ENCODE peak calls at places on chromosomes 6 and 20, in ten cellular contexts. One of them, this sample, is unnamed. For H3K9me3, the result is how much of the 10 kb centered on the place peaks cover.

GRCh38 chr6:129844118-129844891 is 16.8 kb downstream of the TMEM244 start:
- DNase-seq in effector memory CD4-positive, alpha-beta T cell: no peak
- DNase-seq in endodermal cell: peak
- DNase-seq in neuronal stem cell: peak
- DNase-seq in mesenchymal stem cell: peak
- DNase-seq in AG04450: no peak
- DNase-seq in pancreas: no peak
- DNase-seq in adrenal gland: no peak
- DNase-seq in astrocyte: peak
- DNase-seq in lower lobe of right lung: no peak
- DNase-seq in this sample: peak

GRCh38 chr6:25637946-25638345 is 14.1 kb upstream of the SCGN start:
- DNase-seq in effector memory CD4-positive, alpha-beta T cell: no peak
- DNase-seq in endodermal cell: peak
- DNase-seq in neuronal stem cell: no peak
- DNase-seq in mesenchymal stem cell: no peak
- DNase-seq in AG04450: no peak
- DNase-seq in pancreas: peak
- DNase-seq in adrenal gland: no peak
- DNase-seq in astrocyte: no peak
- DNase-seq in lower lobe of right lung: no peak
- DNase-seq in this sample: no peak

GRCh38 chr6:109073344-109074235 is 21.1 kb downstream of the SESN1 start:
- DNase-seq in effector memory CD4-positive, alpha-beta T cell: peak
- DNase-seq in endodermal cell: peak
- DNase-seq in neuronal stem cell: peak
- DNase-seq in mesenchymal stem cell: peak
- DNase-seq in AG04450: peak
- DNase-seq in pancreas: peak
- DNase-seq in adrenal gland: no peak
- DNase-seq in astrocyte: peak
- DNase-seq in lower lobe of right lung: no peak
- DNase-seq in this sample: peak

GRCh38 chr6:15499125-15499524 is 163.7 kb downstream of the DTNBP1 start:
- DNase-seq in effector memory CD4-positive, alpha-beta T cell: no peak
- DNase-seq in endodermal cell: no peak
- DNase-seq in neuronal stem cell: no peak
- DNase-seq in mesenchymal stem cell: no peak
- DNase-seq in AG04450: no peak
- DNase-seq in pancreas: no peak
- DNase-seq in adrenal gland: peak
- DNase-seq in astrocyte: no peak
- DNase-seq in lower lobe of right lung: no peak
- DNase-seq in this sample: no peak

GRCh38 chr6:40799296-40800020 is 212.3 kb upstream of the LRFN2 start:
- DNase-seq in effector memory CD4-positive, alpha-beta T cell: no peak
- DNase-seq in endodermal cell: no peak
- DNase-seq in neuronal stem cell: no peak
- DNase-seq in mesenchymal stem cell: no peak
- DNase-seq in AG04450: no peak
- DNase-seq in pancreas: no peak
- DNase-seq in adrenal gland: no peak
- DNase-seq in astrocyte: no peak
- DNase-seq in lower lobe of right lung: no peak
- DNase-seq in this sample: no peak

GRCh38 chr20:10131612-10132345 is 86.9 kb upstream of the SNAP25 start:
- DNase-seq in effector memory CD4-positive, alpha-beta T cell: no peak
- DNase-seq in endodermal cell: peak
- DNase-seq in neuronal stem cell: no peak
- DNase-seq in mesenchymal stem cell: no peak
- DNase-seq in AG04450: peak
- DNase-seq in pancreas: peak
- DNase-seq in adrenal gland: peak
- DNase-seq in astrocyte: peak
- DNase-seq in lower lobe of right lung: no peak
- DNase-seq in this sample: no peak

GRCh38 chr20:36092424-36093024 is 62.0 kb upstream of the EPB41L1 start:
- DNase-seq in effector memory CD4-positive, alpha-beta T cell: no peak
- DNase-seq in endodermal cell: peak
- DNase-seq in neuronal stem cell: peak
- DNase-seq in mesenchymal stem cell: peak
- DNase-seq in AG04450: no peak
- DNase-seq in pancreas: peak
- DNase-seq in adrenal gland: no peak
- DNase-seq in astrocyte: no peak
- DNase-seq in lower lobe of right lung: no peak
- DNase-seq in this sample: peak

GRCh38 chr20:23049933-23050838 is 714 bp upstream of the THBD start:
- DNase-seq in effector memory CD4-positive, alpha-beta T cell: no peak
- DNase-seq in endodermal cell: peak
- DNase-seq in neuronal stem cell: peak
- DNase-seq in mesenchymal stem cell: no peak
- DNase-seq in AG04450: no peak
- DNase-seq in pancreas: no peak
- DNase-seq in adrenal gland: peak
- DNase-seq in astrocyte: peak
- DNase-seq in lower lobe of right lung: peak
- DNase-seq in this sample: no peak

DNA sequence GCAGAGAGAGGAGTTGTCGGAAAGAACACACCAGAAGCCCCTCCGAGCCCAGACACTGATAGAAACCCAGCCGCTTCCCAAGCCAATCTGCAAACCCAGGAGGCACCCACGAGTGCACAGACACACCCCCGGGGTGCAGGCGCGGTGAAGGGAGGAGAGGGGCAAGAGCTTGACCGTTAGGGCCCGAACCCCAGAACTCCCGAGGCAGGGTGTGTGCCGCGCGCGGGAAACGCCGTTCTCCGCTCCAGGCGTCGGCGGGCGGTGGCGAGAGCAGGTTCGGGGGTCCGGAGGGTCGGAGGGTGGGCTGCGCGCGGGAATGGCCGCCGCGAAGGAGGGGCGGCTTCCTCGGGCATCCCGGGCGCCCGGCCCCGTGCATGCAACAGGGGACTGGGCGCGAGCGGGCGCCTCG is 549 bp downstream of the ELOVL2 start:
- DNase-seq in effector memory CD4-positive, alpha-beta T cell: no peak
- DNase-seq in endodermal cell: peak
- DNase-seq in neuronal stem cell: peak
- DNase-seq in mesenchymal stem cell: no peak
- DNase-seq in AG04450: no peak
- DNase-seq in pancreas: no peak
- DNase-seq in adrenal gland: no peak
- DNase-seq in astrocyte: no peak
- DNase-seq in lower lobe of right lung: no peak
- DNase-seq in this sample: no peak
- H3K4me3 ChIP-seq in effector memory CD4-positive, alpha-beta T cell: peak
- H3K4me3 ChIP-seq in endodermal cell: peak
- H3K4me3 ChIP-seq in neuronal stem cell: peak
- H3K4me3 ChIP-seq in mesenchymal stem cell: peak
- H3K4me3 ChIP-seq in AG04450: peak
- H3K4me3 ChIP-seq in pancreas: peak
- H3K4me3 ChIP-seq in adrenal gland: no peak
- H3K4me3 ChIP-seq in astrocyte: peak
- H3K4me3 ChIP-seq in lower lobe of right lung: peak
- H3K4me3 ChIP-seq in this sample: peak

GRCh38 chr20:33815671-33816070 is 4.5 kb downstream of the CHMP4B start:
- DNase-seq in effector memory CD4-positive, alpha-beta T cell: no peak
- DNase-seq in endodermal cell: no peak
- DNase-seq in neuronal stem cell: no peak
- DNase-seq in mesenchymal stem cell: no peak
- DNase-seq in AG04450: no peak
- DNase-seq in pancreas: no peak
- DNase-seq in adrenal gland: no peak
- DNase-seq in astrocyte: no peak
- DNase-seq in lower lobe of right lung: no peak
- DNase-seq in this sample: no peak
- H3K27ac ChIP-seq in effector memory CD4-positive, alpha-beta T cell: no peak
- H3K27ac ChIP-seq in endodermal cell: no peak
- H3K27ac ChIP-seq in neuronal stem cell: no peak
- H3K27ac ChIP-seq in mesenchymal stem cell: no peak
- H3K27ac ChIP-seq in AG04450: no peak
- H3K27ac ChIP-seq in pancreas: no peak
- H3K27ac ChIP-seq in adrenal gland: no peak
- H3K27ac ChIP-seq in astrocyte: no peak
- H3K27ac ChIP-seq in lower lobe of right lung: no peak
- H3K27ac ChIP-seq in this sample: no peak

GRCh38 chr6:144066255-144066654 is 29.1 kb downstream of the SF3B5 start:
- DNase-seq in effector memory CD4-positive, alpha-beta T cell: no peak
- DNase-seq in endodermal cell: no peak
- DNase-seq in neuronal stem cell: no peak
- DNase-seq in mesenchymal stem cell: no peak
- DNase-seq in AG04450: no peak
- DNase-seq in pancreas: no peak
- DNase-seq in adrenal gland: no peak
- DNase-seq in astrocyte: no peak
- DNase-seq in lower lobe of right lung: no peak
- DNase-seq in this sample: no peak
- H3K9me3 ChIP-seq in effector memory CD4-positive, alpha-beta T cell: under half
- H3K9me3 ChIP-seq in endodermal cell: under half
- H3K9me3 ChIP-seq in neuronal stem cell: under half
- H3K9me3 ChIP-seq in mesenchymal stem cell: under half
- H3K9me3 ChIP-seq in AG04450: under half
- H3K9me3 ChIP-seq in pancreas: under half
- H3K9me3 ChIP-seq in adrenal gland: under half
- H3K9me3 ChIP-seq in astrocyte: under half
- H3K9me3 ChIP-seq in lower lobe of right lung: under half
- H3K9me3 ChIP-seq in this sample: under half

GRCh38 chr20:62740286-62741141 is 31.9 kb downstream of the NTSR1 start:
- DNase-seq in effector memory CD4-positive, alpha-beta T cell: peak
- DNase-seq in endodermal cell: no peak
- DNase-seq in neuronal stem cell: no peak
- DNase-seq in mesenchymal stem cell: peak
- DNase-seq in AG04450: peak
- DNase-seq in pancreas: no peak
- DNase-seq in adrenal gland: no peak
- DNase-seq in astrocyte: peak
- DNase-seq in lower lobe of right lung: peak
- DNase-seq in this sample: peak
- H3K4me3 ChIP-seq in effector memory CD4-positive, alpha-beta T cell: peak
- H3K4me3 ChIP-seq in endodermal cell: no peak
- H3K4me3 ChIP-seq in neuronal stem cell: no peak
- H3K4me3 ChIP-seq in mesenchymal stem cell: no peak
- H3K4me3 ChIP-seq in AG04450: peak
- H3K4me3 ChIP-seq in pancreas: no peak
- H3K4me3 ChIP-seq in adrenal gland: no peak
- H3K4me3 ChIP-seq in astrocyte: peak
- H3K4me3 ChIP-seq in lower lobe of right lung: peak
- H3K4me3 ChIP-seq in this sample: no peak

GRCh38 chr6:170404697-170405096 is 98.1 kb downstream of the FAM120B start:
- DNase-seq in effector memory CD4-positive, alpha-beta T cell: no peak
- DNase-seq in endodermal cell: peak
- DNase-seq in neuronal stem cell: no peak
- DNase-seq in mesenchymal stem cell: no peak
- DNase-seq in AG04450: no peak
- DNase-seq in pancreas: no peak
- DNase-seq in adrenal gland: no peak
- DNase-seq in astrocyte: no peak
- DNase-seq in lower lobe of right lung: no peak
- DNase-seq in this sample: no peak
- H3K27ac ChIP-seq in effector memory CD4-positive, alpha-beta T cell: no peak
- H3K27ac ChIP-seq in endodermal cell: no peak
- H3K27ac ChIP-seq in neuronal stem cell: no peak
- H3K27ac ChIP-seq in mesenchymal stem cell: peak
- H3K27ac ChIP-seq in AG04450: peak
- H3K27ac ChIP-seq in pancreas: no peak
- H3K27ac ChIP-seq in adrenal gland: no peak
- H3K27ac ChIP-seq in astrocyte: peak
- H3K27ac ChIP-seq in lower lobe of right lung: no peak
- H3K27ac ChIP-seq in this sample: peak

DNA sequence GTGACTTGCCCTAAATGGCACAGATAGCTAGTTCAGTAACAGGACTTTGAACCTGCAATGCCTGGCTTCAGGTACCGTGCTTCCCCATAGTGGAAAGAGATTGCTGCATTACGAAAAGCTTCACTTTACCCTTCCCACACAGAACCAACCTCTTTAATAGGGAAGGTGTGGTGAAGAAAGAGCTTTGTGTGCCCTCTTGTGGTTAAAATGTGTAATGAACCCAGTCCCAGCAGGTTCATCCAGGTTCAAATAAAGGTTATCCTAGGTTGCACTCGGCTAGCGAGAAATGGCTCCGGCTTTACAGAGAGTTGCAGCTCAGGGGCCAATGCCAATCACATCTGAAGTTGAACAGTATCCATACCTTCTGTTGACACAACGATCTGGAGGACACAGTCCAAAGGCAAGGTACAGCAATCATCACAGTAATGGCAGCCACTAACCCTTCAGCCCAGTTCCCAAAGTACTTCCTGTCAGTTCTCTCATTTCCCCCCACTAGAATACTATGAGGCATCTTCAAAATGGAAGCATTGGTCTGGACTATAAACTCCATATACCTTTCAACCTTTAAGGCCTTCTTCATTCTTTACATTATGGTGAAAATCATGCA is 3.0 kb downstream of the DEFB115 start:
- DNase-seq in effector memory CD4-positive, alpha-beta T cell: no peak
- DNase-seq in endodermal cell: no peak
- DNase-seq in neuronal stem cell: no peak
- DNase-seq in mesenchymal stem cell: no peak
- DNase-seq in AG04450: no peak
- DNase-seq in pancreas: no peak
- DNase-seq in adrenal gland: no peak
- DNase-seq in astrocyte: no peak
- DNase-seq in lower lobe of right lung: no peak
- DNase-seq in this sample: peak
- H3K9me3 ChIP-seq in effector memory CD4-positive, alpha-beta T cell: under half
- H3K9me3 ChIP-seq in endodermal cell: half or more
- H3K9me3 ChIP-seq in neuronal stem cell: under half
- H3K9me3 ChIP-seq in mesenchymal stem cell: under half
- H3K9me3 ChIP-seq in AG04450: under half
- H3K9me3 ChIP-seq in pancreas: under half
- H3K9me3 ChIP-seq in adrenal gland: under half
- H3K9me3 ChIP-seq in astrocyte: under half
- H3K9me3 ChIP-seq in lower lobe of right lung: under half
- H3K9me3 ChIP-seq in this sample: under half

DNA sequence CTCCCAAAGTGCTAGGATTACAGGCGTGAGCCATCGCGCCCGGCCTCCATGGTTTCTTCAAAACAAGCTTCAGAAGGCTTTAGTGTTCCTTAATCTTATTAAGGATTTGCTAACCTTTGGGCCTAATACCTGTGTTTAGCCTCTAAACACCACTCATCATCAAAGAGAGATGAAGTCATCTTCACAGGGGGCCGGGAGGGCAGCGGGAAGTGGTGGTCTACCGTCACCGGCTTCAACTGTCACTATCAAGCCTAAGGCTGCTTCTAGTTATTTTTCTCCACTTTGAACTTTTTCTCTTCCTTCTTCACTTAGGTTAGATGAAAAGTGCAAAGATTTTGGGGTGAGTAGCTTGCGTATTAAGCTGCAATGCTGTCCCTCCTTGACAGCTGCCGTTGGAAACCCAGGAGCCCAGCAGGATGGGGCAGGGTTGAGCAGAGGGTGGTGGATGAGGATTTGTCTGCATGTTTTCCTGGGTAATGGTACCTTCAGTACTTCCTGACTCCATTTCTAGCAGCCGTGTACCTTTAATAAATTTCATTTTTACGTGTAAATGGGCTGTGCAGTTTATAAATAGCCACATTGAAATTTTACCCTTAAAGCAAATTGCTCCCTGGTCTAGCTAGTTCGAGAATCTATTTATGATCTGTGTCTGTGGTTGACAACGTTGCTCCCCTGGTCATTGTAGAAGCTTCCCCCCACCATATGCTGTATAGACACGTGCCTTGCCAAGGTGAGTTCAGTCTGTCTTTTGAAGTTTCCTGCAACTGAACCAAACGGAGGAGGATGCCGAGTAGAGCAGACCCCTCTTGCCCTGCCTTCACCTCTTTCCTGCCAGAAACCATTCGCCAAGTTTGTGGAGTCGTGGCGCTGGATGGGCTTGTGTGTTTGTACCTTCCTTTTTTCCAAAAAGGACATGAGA is 64.8 kb downstream of the SYNJ2 start:
- DNase-seq in effector memory CD4-positive, alpha-beta T cell: no peak
- DNase-seq in endodermal cell: no peak
- DNase-seq in neuronal stem cell: no peak
- DNase-seq in mesenchymal stem cell: no peak
- DNase-seq in AG04450: no peak
- DNase-seq in pancreas: no peak
- DNase-seq in adrenal gland: no peak
- DNase-seq in astrocyte: no peak
- DNase-seq in lower lobe of right lung: peak
- DNase-seq in this sample: no peak
- H3K4me3 ChIP-seq in effector memory CD4-positive, alpha-beta T cell: no peak
- H3K4me3 ChIP-seq in endodermal cell: no peak
- H3K4me3 ChIP-seq in neuronal stem cell: no peak
- H3K4me3 ChIP-seq in mesenchymal stem cell: no peak
- H3K4me3 ChIP-seq in AG04450: no peak
- H3K4me3 ChIP-seq in pancreas: no peak
- H3K4me3 ChIP-seq in adrenal gland: no peak
- H3K4me3 ChIP-seq in astrocyte: no peak
- H3K4me3 ChIP-seq in lower lobe of right lung: no peak
- H3K4me3 ChIP-seq in this sample: no peak

This sample was measured in SJCRH30.